ENCODE peak calls at places on chromosomes 6 and 20, in eight cellular contexts. One of them, this sample, is unnamed.

GRCh38 chr20:4081396-4081795 is 66.0 kb upstream of the RNF24 start:
- DNase-seq in NCI-H187: no peak
- DNase-seq in cardiac muscle cell: peak; percentile 87
- DNase-seq in occipital lobe: no peak
- DNase-seq in ACHN: no peak
- DNase-seq in fibroblast of the aortic adventitia: peak; percentile 96
- DNase-seq in cerebellar nuclear complex: no peak
- DNase-seq in GM10248: no peak
- DNase-seq in this sample: no peak

GRCh38 chr6:167678102-167679101 is 148.3 kb upstream of the AFDN start:
- DNase-seq in NCI-H187: no peak
- DNase-seq in cardiac muscle cell: peak; percentile 48
- DNase-seq in occipital lobe: no peak
- DNase-seq in ACHN: no peak
- DNase-seq in fibroblast of the aortic adventitia: no peak
- DNase-seq in cerebellar nuclear complex: no peak
- DNase-seq in GM10248: no peak
- DNase-seq in this sample: no peak

GRCh38 chr20:58778774-58779173 is 71.9 kb downstream of the GNAS-AS1 start:
- DNase-seq in NCI-H187: no peak
- DNase-seq in cardiac muscle cell: no peak
- DNase-seq in occipital lobe: no peak
- DNase-seq in ACHN: no peak
- DNase-seq in fibroblast of the aortic adventitia: no peak
- DNase-seq in cerebellar nuclear complex: no peak
- DNase-seq in GM10248: no peak
- DNase-seq in this sample: no peak

GRCh38 chr20:50591233-50591852 is 81.2 kb downstream of the PTPN1 start:
- DNase-seq in NCI-H187: no peak
- DNase-seq in cardiac muscle cell: no peak
- DNase-seq in occipital lobe: no peak
- DNase-seq in ACHN: no peak
- DNase-seq in fibroblast of the aortic adventitia: no peak
- DNase-seq in cerebellar nuclear complex: no peak
- DNase-seq in GM10248: no peak
- DNase-seq in this sample: no peak

GRCh38 chr6:32882879-32883250 is 28.9 kb downstream of the PSMB9 start:
- DNase-seq in NCI-H187: no peak
- DNase-seq in cardiac muscle cell: peak; percentile 20
- DNase-seq in occipital lobe: no peak
- DNase-seq in ACHN: no peak
- DNase-seq in fibroblast of the aortic adventitia: peak; percentile 44
- DNase-seq in cerebellar nuclear complex: no peak
- DNase-seq in GM10248: no peak
- DNase-seq in this sample: no peak

GRCh38 chr6:80226156-80226555 is 119.7 kb downstream of the BCKDHB start:
- DNase-seq in NCI-H187: no peak
- DNase-seq in cardiac muscle cell: no peak
- DNase-seq in occipital lobe: no peak
- DNase-seq in ACHN: no peak
- DNase-seq in fibroblast of the aortic adventitia: peak; percentile 69
- DNase-seq in cerebellar nuclear complex: no peak
- DNase-seq in GM10248: no peak
- DNase-seq in this sample: no peak

GRCh38 chr6:4611441-4612129 is 164.6 kb upstream of the CDYL start:
- DNase-seq in NCI-H187: no peak
- DNase-seq in cardiac muscle cell: no peak
- DNase-seq in occipital lobe: no peak
- DNase-seq in ACHN: no peak
- DNase-seq in fibroblast of the aortic adventitia: peak; percentile 14
- DNase-seq in cerebellar nuclear complex: no peak
- DNase-seq in GM10248: no peak
- DNase-seq in this sample: no peak

GRCh38 chr6:41767112-41767946 is 12.4 kb downstream of the FRS3 start:
- DNase-seq in NCI-H187: no peak
- DNase-seq in cardiac muscle cell: peak; percentile 87
- DNase-seq in occipital lobe: no peak
- DNase-seq in ACHN: no peak
- DNase-seq in fibroblast of the aortic adventitia: peak; percentile 89
- DNase-seq in cerebellar nuclear complex: no peak
- DNase-seq in GM10248: no peak
- DNase-seq in this sample: peak; percentile 73

GRCh38 chr6:52538921-52539354 is 37.9 kb downstream of the TRAM2 start:
- DNase-seq in NCI-H187: no peak
- DNase-seq in cardiac muscle cell: peak; percentile 46
- DNase-seq in occipital lobe: no peak
- DNase-seq in ACHN: no peak
- DNase-seq in fibroblast of the aortic adventitia: no peak
- DNase-seq in cerebellar nuclear complex: no peak
- DNase-seq in GM10248: no peak
- DNase-seq in this sample: no peak

GRCh38 chr6:131868836-131869235 is 61.0 kb downstream of the ENPP1 start:
- DNase-seq in NCI-H187: no peak
- DNase-seq in cardiac muscle cell: no peak
- DNase-seq in occipital lobe: no peak
- DNase-seq in ACHN: no peak
- DNase-seq in fibroblast of the aortic adventitia: no peak
- DNase-seq in cerebellar nuclear complex: no peak
- DNase-seq in GM10248: no peak
- DNase-seq in this sample: no peak

GRCh38 chr6:100370265-100370664 is 94.5 kb downstream of the SIM1 start:
- DNase-seq in NCI-H187: no peak
- DNase-seq in cardiac muscle cell: no peak
- DNase-seq in occipital lobe: no peak
- DNase-seq in ACHN: peak; percentile 19
- DNase-seq in fibroblast of the aortic adventitia: peak; percentile 11
- DNase-seq in cerebellar nuclear complex: no peak
- DNase-seq in GM10248: no peak
- DNase-seq in this sample: peak; percentile 17

GRCh38 chr6:120056085-120056484 is 706.5 kb upstream of the MAN1A1 start:
- DNase-seq in NCI-H187: no peak
- DNase-seq in cardiac muscle cell: no peak
- DNase-seq in occipital lobe: no peak
- DNase-seq in ACHN: peak; percentile 14
- DNase-seq in fibroblast of the aortic adventitia: no peak
- DNase-seq in cerebellar nuclear complex: no peak
- DNase-seq in GM10248: peak; percentile 8
- DNase-seq in this sample: peak; percentile 16

GRCh38 chr6:16105874-16106273 is 23.0 kb upstream of the MYLIP start:
- DNase-seq in NCI-H187: no peak
- DNase-seq in cardiac muscle cell: peak; percentile 78
- DNase-seq in occipital lobe: no peak
- DNase-seq in ACHN: no peak
- DNase-seq in fibroblast of the aortic adventitia: peak; percentile 85
- DNase-seq in cerebellar nuclear complex: no peak
- DNase-seq in GM10248: no peak
- DNase-seq in this sample: no peak

GRCh38 chr6:134757911-134758361 is 192.0 kb downstream of the ALDH8A1 start:
- DNase-seq in NCI-H187: no peak
- DNase-seq in cardiac muscle cell: peak; percentile 18
- DNase-seq in occipital lobe: no peak
- DNase-seq in ACHN: peak; percentile 31
- DNase-seq in fibroblast of the aortic adventitia: no peak
- DNase-seq in cerebellar nuclear complex: no peak
- DNase-seq in GM10248: no peak
- DNase-seq in this sample: no peak

GRCh38 chr20:34023937-34024732 is 30.4 kb downstream of the RALY start:
- DNase-seq in NCI-H187: no peak
- DNase-seq in cardiac muscle cell: no peak
- DNase-seq in occipital lobe: no peak
- DNase-seq in ACHN: no peak
- DNase-seq in fibroblast of the aortic adventitia: no peak
- DNase-seq in cerebellar nuclear complex: no peak
- DNase-seq in GM10248: no peak
- DNase-seq in this sample: no peak

GRCh38 chr6:69290116-69290515 is 506.7 kb downstream of the LMBRD1 start:
- DNase-seq in NCI-H187: no peak
- DNase-seq in cardiac muscle cell: no peak
- DNase-seq in occipital lobe: no peak
- DNase-seq in ACHN: no peak
- DNase-seq in fibroblast of the aortic adventitia: no peak
- DNase-seq in cerebellar nuclear complex: no peak
- DNase-seq in GM10248: no peak
- DNase-seq in this sample: no peak

GRCh38 chr20:41669708-41670263 is 51.6 kb upstream of the CHD6 start:
- DNase-seq in NCI-H187: no peak
- DNase-seq in cardiac muscle cell: peak; percentile 25
- DNase-seq in occipital lobe: no peak
- DNase-seq in ACHN: peak; percentile 12
- DNase-seq in fibroblast of the aortic adventitia: no peak
- DNase-seq in cerebellar nuclear complex: no peak
- DNase-seq in GM10248: no peak
- DNase-seq in this sample: peak; percentile 84

GRCh38 chr20:35561268-35561667 is 19.4 kb downstream of the ERGIC3 start:
- DNase-seq in NCI-H187: peak; percentile 21
- DNase-seq in cardiac muscle cell: peak; percentile 40
- DNase-seq in occipital lobe: peak; percentile 5
- DNase-seq in ACHN: peak; percentile 76
- DNase-seq in fibroblast of the aortic adventitia: peak; percentile 27
- DNase-seq in cerebellar nuclear complex: no peak
- DNase-seq in GM10248: no peak
- DNase-seq in this sample: peak; percentile 34

GRCh38 chr6:111591901-111592461 is 13.7 kb downstream of the TRAF3IP2 start:
- DNase-seq in NCI-H187: no peak
- DNase-seq in cardiac muscle cell: peak; percentile 56
- DNase-seq in occipital lobe: no peak
- DNase-seq in ACHN: no peak
- DNase-seq in fibroblast of the aortic adventitia: peak; percentile 88
- DNase-seq in cerebellar nuclear complex: no peak
- DNase-seq in GM10248: no peak
- DNase-seq in this sample: no peak

GRCh38 chr6:26383624-26384417 is 913 bp downstream of the BTN2A2 start:
- DNase-seq in NCI-H187: no peak
- DNase-seq in cardiac muscle cell: peak; percentile 41
- DNase-seq in occipital lobe: no peak
- DNase-seq in ACHN: peak; percentile 45
- DNase-seq in fibroblast of the aortic adventitia: peak; percentile 47
- DNase-seq in cerebellar nuclear complex: no peak
- DNase-seq in GM10248: no peak
- DNase-seq in this sample: peak; percentile 77

GRCh38 chr6:89311853-89312531 is 3.1 kb downstream of the GABRR2 start:
- DNase-seq in NCI-H187: no peak
- DNase-seq in cardiac muscle cell: peak; percentile 81
- DNase-seq in occipital lobe: peak; percentile 49
- DNase-seq in ACHN: peak; percentile 32
- DNase-seq in fibroblast of the aortic adventitia: peak; percentile 88
- DNase-seq in cerebellar nuclear complex: no peak
- DNase-seq in GM10248: no peak
- DNase-seq in this sample: no peak

GRCh38 chr6:166275714-166276166 is 32.5 kb downstream of the PRR18 start:
- DNase-seq in NCI-H187: no peak
- DNase-seq in cardiac muscle cell: peak; percentile 63
- DNase-seq in occipital lobe: peak; percentile 60
- DNase-seq in ACHN: peak; percentile 34
- DNase-seq in fibroblast of the aortic adventitia: peak; percentile 43
- DNase-seq in cerebellar nuclear complex: no peak
- DNase-seq in GM10248: peak; percentile 88
- DNase-seq in this sample: peak; percentile 88

GRCh38 chr20:57896017-57896416 is 186.2 kb upstream of the PMEPA1 start:
- DNase-seq in NCI-H187: no peak
- DNase-seq in cardiac muscle cell: no peak
- DNase-seq in occipital lobe: no peak
- DNase-seq in ACHN: no peak
- DNase-seq in fibroblast of the aortic adventitia: no peak
- DNase-seq in cerebellar nuclear complex: no peak
- DNase-seq in GM10248: no peak
- DNase-seq in this sample: no peak

GRCh38 chr6:52498538-52499017 is 78.3 kb downstream of the TRAM2 start:
- DNase-seq in NCI-H187: no peak
- DNase-seq in cardiac muscle cell: no peak
- DNase-seq in occipital lobe: no peak
- DNase-seq in ACHN: no peak
- DNase-seq in fibroblast of the aortic adventitia: peak; percentile 1
- DNase-seq in cerebellar nuclear complex: no peak
- DNase-seq in GM10248: peak; percentile 54
- DNase-seq in this sample: no peak

GRCh38 chr6:109139109-109139508 is 43.8 kb downstream of the CEP57L1 start:
- DNase-seq in NCI-H187: no peak
- DNase-seq in cardiac muscle cell: peak; percentile 72
- DNase-seq in occipital lobe: no peak
- DNase-seq in ACHN: no peak
- DNase-seq in fibroblast of the aortic adventitia: peak; percentile 65
- DNase-seq in cerebellar nuclear complex: no peak
- DNase-seq in GM10248: no peak
- DNase-seq in this sample: no peak

GRCh38 chr6:15207923-15208322 is 37.9 kb upstream of the JARID2 start:
- DNase-seq in NCI-H187: no peak
- DNase-seq in cardiac muscle cell: peak; percentile 8
- DNase-seq in occipital lobe: no peak
- DNase-seq in ACHN: no peak
- DNase-seq in fibroblast of the aortic adventitia: peak; percentile 58
- DNase-seq in cerebellar nuclear complex: no peak
- DNase-seq in GM10248: no peak
- DNase-seq in this sample: no peak

GRCh38 chr6:122033564-122034181 is 365.8 kb upstream of the HSF2 start:
- DNase-seq in NCI-H187: no peak
- DNase-seq in cardiac muscle cell: peak; percentile 77
- DNase-seq in occipital lobe: no peak
- DNase-seq in ACHN: peak; percentile 57
- DNase-seq in fibroblast of the aortic adventitia: peak; percentile 88
- DNase-seq in cerebellar nuclear complex: no peak
- DNase-seq in GM10248: peak; percentile 15
- DNase-seq in this sample: peak; percentile 27

GRCh38 chr20:36606171-36607116 is 865 bp downstream of the RAB5IF start:
- DNase-seq in NCI-H187: no peak
- DNase-seq in cardiac muscle cell: peak; percentile 46
- DNase-seq in occipital lobe: no peak
- DNase-seq in ACHN: peak; percentile 7
- DNase-seq in fibroblast of the aortic adventitia: peak; percentile 47
- DNase-seq in cerebellar nuclear complex: no peak
- DNase-seq in GM10248: no peak
- DNase-seq in this sample: peak; percentile 68

GRCh38 chr20:16158090-16158975 is 414.9 kb downstream of the KIF16B start:
- DNase-seq in NCI-H187: no peak
- DNase-seq in cardiac muscle cell: no peak
- DNase-seq in occipital lobe: peak; percentile 37
- DNase-seq in ACHN: no peak
- DNase-seq in fibroblast of the aortic adventitia: no peak
- DNase-seq in cerebellar nuclear complex: no peak
- DNase-seq in GM10248: peak; percentile 21
- DNase-seq in this sample: no peak

GRCh38 chr20:57658447-57659130 is 38.4 kb upstream of the ZBP1 start:
- DNase-seq in NCI-H187: no peak
- DNase-seq in cardiac muscle cell: no peak
- DNase-seq in occipital lobe: no peak
- DNase-seq in ACHN: no peak
- DNase-seq in fibroblast of the aortic adventitia: no peak
- DNase-seq in cerebellar nuclear complex: no peak
- DNase-seq in GM10248: peak; percentile 20
- DNase-seq in this sample: no peak

GRCh38 chr6:131950767-131951575 is at the start of gene CCN2:
- DNase-seq in NCI-H187: no peak
- DNase-seq in cardiac muscle cell: peak; percentile 99
- DNase-seq in occipital lobe: no peak
- DNase-seq in ACHN: peak; percentile 96
- DNase-seq in fibroblast of the aortic adventitia: peak; percentile 100
- DNase-seq in cerebellar nuclear complex: no peak
- DNase-seq in GM10248: peak; percentile 25
- DNase-seq in this sample: no peak

GRCh38 chr20:11281240-11281639 is 607.4 kb upstream of the JAG1 start:
- DNase-seq in NCI-H187: no peak
- DNase-seq in cardiac muscle cell: no peak
- DNase-seq in occipital lobe: no peak
- DNase-seq in ACHN: no peak
- DNase-seq in fibroblast of the aortic adventitia: no peak
- DNase-seq in cerebellar nuclear complex: no peak
- DNase-seq in GM10248: no peak
- DNase-seq in this sample: no peak

GRCh38 chr6:33678246-33678931 is 33.1 kb downstream of the UQCC2 start:
- DNase-seq in NCI-H187: no peak
- DNase-seq in cardiac muscle cell: no peak
- DNase-seq in occipital lobe: no peak
- DNase-seq in ACHN: no peak
- DNase-seq in fibroblast of the aortic adventitia: no peak
- DNase-seq in cerebellar nuclear complex: no peak
- DNase-seq in GM10248: no peak
- DNase-seq in this sample: no peak

GRCh38 chr6:153231048-153231635 is 100.1 kb upstream of the RGS17 start:
- DNase-seq in NCI-H187: no peak
- DNase-seq in cardiac muscle cell: peak; percentile 71
- DNase-seq in occipital lobe: peak; percentile 18
- DNase-seq in ACHN: peak; percentile 65
- DNase-seq in fibroblast of the aortic adventitia: peak; percentile 46
- DNase-seq in cerebellar nuclear complex: no peak
- DNase-seq in GM10248: peak; percentile 6
- DNase-seq in this sample: peak; percentile 14

This sample was measured in K562.